ENCODE peak calls at places on chromosomes 16 and 17, in ten cellular contexts. F is colonic mucosa, Y is neural progenitor cell, G is cardiac fibroblast, D is esophagus squamous epithelium, V is Peyer's patch, J is heart left ventricle, Z is SK-N-MC, O is NT2/D1, A is epithelial cell of esophagus. B is an unnamed sample.

GRCh38 chr16:20763461-20764232 is at the start of gene ACSM3:
- DNase-seq in F (peak; percentile 92), Y (peak; percentile 52), G (peak; percentile 79), D (no peak), V (peak; percentile 50), J (peak; percentile 37), Z (no peak), O (no peak), A (peak; percentile 84), B (peak; percentile 93)

GRCh38 chr17:65833214-65833613 is 271.8 kb upstream of the AXIN2 start:
- DNase-seq in F (no peak), Y (no peak), G (no peak), D (no peak), V (no peak), J (no peak), Z (no peak), O (no peak), A (no peak), B (no peak)

GRCh38 chr16:89155851-89156739 is 15.5 kb upstream of the CDH15 start:
- DNase-seq in F (no peak), Y (no peak), G (no peak), D (no peak), V (no peak), J (no peak), Z (no peak), O (no peak), A (no peak), B (no peak)

GRCh38 chr16:11762431-11762830 is 19.8 kb upstream of the TXNDC11 start:
- DNase-seq in F (no peak), Y (no peak), G (no peak), D (no peak), V (no peak), J (no peak), Z (no peak), O (no peak), A (peak; percentile 30), B (no peak)

GRCh38 chr17:17467720-17468119 is 9.1 kb upstream of the MED9 start:
- DNase-seq in F (peak; percentile 83), Y (no peak), G (peak; percentile 24), D (no peak), V (peak; percentile 68), J (no peak), Z (no peak), O (no peak), A (no peak), B (no peak)

GRCh38 chr17:2883544-2884203 is 87.4 kb downstream of the RAP1GAP2 start:
- DNase-seq in F (no peak), Y (no peak), G (peak; percentile 64), D (no peak), V (no peak), J (peak; percentile 45), Z (no peak), O (no peak), A (peak; percentile 67), B (no peak)

GRCh38 chr17:5241861-5242671 is 7.4 kb upstream of the SCIMP start:
- DNase-seq in F (peak; percentile 52), Y (no peak), G (no peak), D (no peak), V (peak; percentile 57), J (no peak), Z (no peak), O (no peak), A (peak; percentile 67), B (no peak)

GRCh38 chr17:75345514-75346167 is 56.4 kb upstream of the SLC25A19 start:
- DNase-seq in F (no peak), Y (peak; percentile 26), G (no peak), D (no peak), V (no peak), J (no peak), Z (no peak), O (no peak), A (no peak), B (no peak)

GRCh38 chr16:67539271-67539670 is 10.6 kb downstream of the RIPOR1 start:
- DNase-seq in F (no peak), Y (no peak), G (no peak), D (no peak), V (no peak), J (no peak), Z (no peak), O (no peak), A (no peak), B (no peak)

GRCh38 chr16:67539691-67540635 is 11.3 kb downstream of the RIPOR1 start:
- DNase-seq in F (no peak), Y (no peak), G (no peak), D (no peak), V (no peak), J (no peak), Z (no peak), O (no peak), A (no peak), B (no peak)

GRCh38 chr16:67537270-67537635 is 8.6 kb downstream of the RIPOR1 start:
- DNase-seq in F (peak; percentile 54), Y (peak; percentile 78), G (peak; percentile 51), D (no peak), V (no peak), J (peak; percentile 86), Z (no peak), O (no peak), A (peak; percentile 60), B (no peak)

GRCh38 chr16:67538666-67539101 is 10.1 kb downstream of the RIPOR1 start:
- DNase-seq in F (no peak), Y (peak; percentile 20), G (no peak), D (no peak), V (no peak), J (no peak), Z (no peak), O (no peak), A (no peak), B (no peak)

DNA sequence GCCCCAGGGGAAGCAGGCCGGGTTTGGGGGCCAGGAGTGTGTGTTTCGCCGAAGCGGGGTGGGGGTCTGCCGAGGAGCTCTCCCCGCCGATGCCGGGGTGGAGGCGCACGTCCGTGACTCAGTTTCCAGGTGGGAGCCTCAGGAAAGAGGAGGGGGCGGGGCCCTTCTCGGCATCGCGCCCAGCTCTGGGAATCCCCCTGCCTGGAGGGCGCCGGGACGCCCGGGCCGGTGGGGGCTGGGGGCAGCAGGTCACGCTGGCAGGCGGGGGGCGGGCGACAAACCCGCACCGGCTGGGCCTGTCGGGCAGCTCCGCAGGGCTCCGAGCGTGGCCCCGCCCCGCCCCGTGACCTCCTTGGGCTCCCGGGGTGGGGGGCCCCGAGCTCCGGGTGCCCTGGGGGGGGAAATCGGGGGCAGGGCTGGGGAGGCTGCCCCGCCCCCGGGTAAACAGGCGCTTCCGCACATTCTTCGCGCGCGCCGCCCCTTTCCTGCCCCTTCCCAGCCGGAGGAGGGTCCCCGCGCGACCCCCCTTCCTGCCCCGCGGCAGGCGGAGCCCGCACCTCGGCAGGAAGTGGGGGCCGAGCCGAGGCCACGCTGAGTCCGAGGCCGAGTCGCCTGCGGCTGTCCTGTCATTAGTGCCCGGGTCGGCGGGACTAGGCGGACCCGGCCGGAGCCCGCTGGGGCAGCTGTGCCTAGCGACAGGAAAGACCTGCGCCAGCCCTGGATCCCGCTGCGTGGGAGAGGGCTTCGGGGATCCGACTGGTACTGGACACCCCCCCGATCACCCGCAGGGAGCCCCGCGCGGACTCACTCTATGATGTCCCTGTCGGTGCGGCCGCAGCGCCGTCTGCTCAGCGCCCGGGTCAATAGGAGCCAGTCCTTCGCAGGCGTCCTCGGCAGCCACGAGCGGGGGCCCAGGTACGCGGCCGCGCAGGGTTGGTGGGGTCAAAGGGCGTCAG is 9.3 kb downstream of the RIPOR1 start:
- DNase-seq in F (peak; percentile 57), Y (peak; percentile 71), G (no peak), D (no peak), V (peak; percentile 68), J (peak; percentile 86), Z (no peak), O (no peak), A (no peak), B (no peak)
- H3K4me3 ChIP-seq in F (peak overlapping the region; percentile 71), Y (peak overlapping the region; percentile 73), G (peak overlapping the region; percentile 79), D (peak overlapping the region; percentile 82), V (peak overlapping the region; percentile 48), J (peak overlapping the region; percentile 68), Z (peak overlapping the region; percentile 73), O (peak overlapping the region; percentile 68), A (peak overlapping the region; percentile 59), B (peak overlapping the region; percentile 54)

DNA sequence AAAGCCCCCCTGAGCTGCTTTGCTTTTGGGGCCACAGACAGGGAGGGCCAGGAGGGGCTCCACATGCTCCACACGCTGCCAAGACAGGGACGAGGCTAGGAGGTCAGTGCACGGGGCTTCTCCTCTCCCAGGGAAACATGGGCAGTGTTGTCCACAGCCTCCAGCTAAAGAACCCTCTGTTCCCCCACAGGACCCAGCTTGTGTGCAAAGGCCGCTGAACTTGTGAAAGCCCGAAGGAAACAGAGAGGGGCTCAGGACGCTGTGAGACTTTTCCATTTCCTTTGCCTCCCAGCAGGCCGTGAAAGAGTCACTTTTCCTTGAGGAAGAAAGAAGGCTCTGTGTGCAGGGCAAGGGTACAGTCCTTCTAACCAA is 9.7 kb downstream of the CDRT4 start:
- DNase-seq in F (no peak), Y (no peak), G (no peak), D (no peak), V (no peak), J (no peak), Z (no peak), O (no peak), A (no peak), B (no peak)
- H3K4me3 ChIP-seq in F (no peak overlapping the region), Y (no peak overlapping the region), G (no peak overlapping the region), D (no peak overlapping the region), V (no peak overlapping the region), J (no peak overlapping the region), Z (no peak overlapping the region), O (no peak overlapping the region), A (no peak overlapping the region), B (no peak overlapping the region)

GRCh38 chr16:48433116-48433848 is 48.1 kb upstream of the SIAH1 start:
- DNase-seq in F (no peak), Y (no peak), G (no peak), D (no peak), V (no peak), J (no peak), Z (no peak), O (no peak), A (no peak), B (no peak)
- H3K4me3 ChIP-seq in F (no peak overlapping the region), Y (no peak overlapping the region), G (no peak overlapping the region), D (no peak overlapping the region), V (no peak overlapping the region), J (no peak overlapping the region), Z (no peak overlapping the region), O (no peak overlapping the region), A (no peak overlapping the region), B (no peak overlapping the region)

DNA sequence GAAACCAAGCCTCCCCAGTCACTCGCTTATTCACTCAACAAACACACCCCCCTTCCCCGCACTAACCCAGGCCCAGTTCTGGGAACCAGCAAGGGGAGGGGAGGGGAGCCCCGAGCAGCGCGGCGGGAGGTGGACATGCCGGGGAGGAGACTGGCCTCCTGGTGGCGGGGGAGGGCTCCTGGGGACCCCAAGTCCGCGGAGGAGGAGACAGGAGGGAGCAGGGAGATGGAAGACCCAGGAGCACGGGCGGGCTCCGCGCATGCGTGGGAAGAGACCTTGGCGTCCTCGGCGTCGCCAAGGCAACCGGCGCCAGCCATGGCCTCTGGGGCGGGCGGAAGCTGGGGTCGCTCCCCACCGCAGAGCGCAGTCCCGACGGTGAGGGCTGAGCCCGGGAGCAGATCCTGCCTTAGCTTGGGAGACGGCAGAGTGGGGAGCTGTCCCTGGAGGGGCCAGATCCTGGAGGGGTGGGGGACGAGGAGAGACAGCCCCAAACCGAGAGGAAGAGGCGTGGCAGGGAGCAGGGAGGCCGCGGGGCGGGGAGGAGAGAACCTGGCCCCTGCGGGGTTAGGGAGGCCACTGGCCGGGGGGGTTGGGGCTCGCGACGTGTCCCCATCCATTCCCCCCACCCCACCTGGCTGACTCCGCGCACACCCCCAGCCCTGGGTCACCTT is at the start of gene PRR29:
- DNase-seq in F (peak; percentile 56), Y (peak; percentile 96), G (peak; percentile 57), D (no peak), V (peak; percentile 71), J (peak; percentile 77), Z (no peak), O (peak; percentile 44), A (peak; percentile 42), B (no peak)
- H3K4me3 ChIP-seq in F (peak within 1 kb of the TSS; percentile 46), Y (peak within 1 kb of the TSS; percentile 90), G (peak within 1 kb of the TSS; percentile 67), D (peak within 1 kb of the TSS; percentile 9), V (peak within 1 kb of the TSS; percentile 51), J (peak within 1 kb of the TSS; percentile 38), Z (peak within 1 kb of the TSS; percentile 89), O (peak within 1 kb of the TSS; percentile 90), A (peak within 1 kb of the TSS; percentile 50), B (peak within 1 kb of the TSS; percentile 64)

GRCh38 chr17:50627782-50628601 is 6.7 kb upstream of the ABCC3 start:
- DNase-seq in F (peak; percentile 82), Y (peak; percentile 66), G (no peak), D (no peak), V (peak; percentile 80), J (no peak), Z (no peak), O (no peak), A (no peak), B (no peak)
- H3K4me3 ChIP-seq in F (no peak overlapping the region), Y (peak overlapping the region; percentile 17), G (no peak overlapping the region), D (no peak overlapping the region), V (no peak overlapping the region), J (no peak overlapping the region), Z (peak overlapping the region; percentile 31), O (peak overlapping the region; percentile 16), A (no peak overlapping the region), B (no peak overlapping the region)

B was measured in kidney epithelial cell.